ENCODE peak calls at places on chromosomes 11 and 22, in four cellular contexts. One of them, this sample, is unnamed. For H3K27me3, the result is how much of the 10 kb centered on the place peaks cover.

GRCh38 chr11:90468923-90469322 is 246.1 kb upstream of the CHORDC1 start:
- DNase-seq in tibial nerve: no peak
- DNase-seq in stomach: no peak
- DNase-seq in breast epithelium: no peak
- DNase-seq in this sample: no peak

GRCh38 chr11:1160231-1161101 is 2.7 kb downstream of the MUC5AC start:
- DNase-seq in stomach: peak
- DNase-seq in breast epithelium: no peak
- DNase-seq in tibial nerve: no peak
- DNase-seq in this sample: no peak

GRCh38 chr22:17307566-17307965 is 61.7 kb upstream of the CECR2 start:
- DNase-seq in tibial nerve: no peak
- DNase-seq in breast epithelium: no peak
- DNase-seq in stomach: peak
- DNase-seq in this sample: no peak

GRCh38 chr11:37503411-37504065 is 905.5 kb upstream of the RAG2 start:
- DNase-seq in stomach: no peak
- DNase-seq in tibial nerve: no peak
- DNase-seq in breast epithelium: no peak
- DNase-seq in this sample: no peak

GRCh38 chr11:9138612-9139579 is 47.5 kb upstream of the SCUBE2 start:
- DNase-seq in tibial nerve: peak
- DNase-seq in breast epithelium: peak
- DNase-seq in stomach: peak
- DNase-seq in this sample: no peak

GRCh38 chr22:22070371-22070824 is 87.8 kb upstream of the TOP3B start:
- DNase-seq in breast epithelium: no peak
- DNase-seq in tibial nerve: no peak
- DNase-seq in stomach: no peak
- DNase-seq in this sample: no peak

GRCh38 chr11:93267383-93267782 is 63.2 kb upstream of the DEUP1 start:
- DNase-seq in stomach: no peak
- DNase-seq in tibial nerve: no peak
- DNase-seq in breast epithelium: no peak
- DNase-seq in this sample: no peak

GRCh38 chr11:65095427-65095826 is 587 bp upstream of the VPS51 start:
- DNase-seq in tibial nerve: no peak
- DNase-seq in breast epithelium: no peak
- DNase-seq in stomach: no peak
- DNase-seq in this sample: no peak

GRCh38 chr22:24146791-24147353 is 34.4 kb upstream of the SUSD2 start:
- DNase-seq in stomach: no peak
- DNase-seq in tibial nerve: peak
- DNase-seq in breast epithelium: no peak
- DNase-seq in this sample: no peak

GRCh38 chr11:123292647-123293046 is 97.6 kb upstream of the CLMP start:
- DNase-seq in breast epithelium: no peak
- DNase-seq in stomach: no peak
- DNase-seq in tibial nerve: no peak
- DNase-seq in this sample: no peak

GRCh38 chr11:502288-503178 is 4.5 kb downstream of the RNH1 start:
- DNase-seq in breast epithelium: no peak
- DNase-seq in tibial nerve: no peak
- DNase-seq in stomach: no peak
- DNase-seq in this sample: peak

GRCh38 chr11:1618231-1618630 is 3.7 kb downstream of the KRTAP5-4 start:
- DNase-seq in tibial nerve: no peak
- DNase-seq in stomach: no peak
- DNase-seq in breast epithelium: no peak
- DNase-seq in this sample: no peak

GRCh38 chr22:41683616-41684015 is 5.1 kb downstream of the SNU13 start:
- DNase-seq in tibial nerve: no peak
- DNase-seq in stomach: no peak
- DNase-seq in breast epithelium: no peak
- DNase-seq in this sample: no peak

GRCh38 chr11:76291576-76292526 is 85.5 kb upstream of the WNT11 start:
- DNase-seq in tibial nerve: no peak
- DNase-seq in breast epithelium: no peak
- DNase-seq in stomach: no peak
- DNase-seq in this sample: no peak

GRCh38 chr11:45982656-45983470 is 60.4 kb downstream of the LARGE2 start:
- DNase-seq in stomach: no peak
- DNase-seq in tibial nerve: no peak
- DNase-seq in breast epithelium: no peak
- DNase-seq in this sample: no peak

GRCh38 chr22:46612904-46613605 is 7.1 kb upstream of the GRAMD4 start:
- DNase-seq in breast epithelium: no peak
- DNase-seq in stomach: no peak
- DNase-seq in tibial nerve: no peak
- DNase-seq in this sample: peak

GRCh38 chr11:64456509-64457320 is 97.8 kb downstream of the RPS6KA4 start:
- DNase-seq in tibial nerve: no peak
- DNase-seq in breast epithelium: no peak
- DNase-seq in stomach: no peak
- DNase-seq in this sample: no peak

GRCh38 chr11:34960277-34960676 is 43.9 kb downstream of the PDHX start:
- DNase-seq in breast epithelium: peak
- DNase-seq in tibial nerve: peak
- DNase-seq in stomach: no peak
- DNase-seq in this sample: no peak

GRCh38 chr11:16337421-16338213 is 18.7 kb downstream of the SOX6 start:
- DNase-seq in stomach: no peak
- DNase-seq in breast epithelium: no peak
- DNase-seq in tibial nerve: no peak
- DNase-seq in this sample: no peak

GRCh38 chr11:74506823-74507222 is 13.3 kb upstream of the LIPT2 start:
- DNase-seq in tibial nerve: no peak
- DNase-seq in breast epithelium: no peak
- DNase-seq in stomach: no peak
- DNase-seq in this sample: no peak

GRCh38 chr11:8071616-8072581 is 9.1 kb upstream of the TUB start:
- DNase-seq in breast epithelium: no peak
- DNase-seq in stomach: no peak
- DNase-seq in tibial nerve: no peak
- DNase-seq in this sample: no peak

GRCh38 chr11:86802601-86803051 is 2.3 kb downstream of the PRSS23 start:
- DNase-seq in stomach: no peak
- DNase-seq in breast epithelium: no peak
- DNase-seq in tibial nerve: no peak
- DNase-seq in this sample: peak

GRCh38 chr11:63764712-63765631 is 3.6 kb downstream of the ZFTA start:
- DNase-seq in tibial nerve: no peak
- DNase-seq in breast epithelium: no peak
- DNase-seq in stomach: no peak
- DNase-seq in this sample: peak

GRCh38 chr11:13287026-13287425 is 9.4 kb downstream of the BMAL1 start:
- DNase-seq in tibial nerve: no peak
- DNase-seq in breast epithelium: no peak
- DNase-seq in stomach: no peak
- DNase-seq in this sample: no peak

GRCh38 chr11:94107363-94107762 is 21.3 kb upstream of the PANX1 start:
- DNase-seq in stomach: no peak
- DNase-seq in breast epithelium: no peak
- DNase-seq in tibial nerve: no peak
- DNase-seq in this sample: no peak

GRCh38 chr22:27654536-27655445 is 146.8 kb downstream of the MN1 start:
- DNase-seq in breast epithelium: no peak
- DNase-seq in stomach: peak
- DNase-seq in tibial nerve: no peak
- DNase-seq in this sample: peak

GRCh38 chr11:128784059-128784804 is 82.9 kb downstream of the KCNJ1 start:
- DNase-seq in breast epithelium: no peak
- DNase-seq in tibial nerve: no peak
- DNase-seq in stomach: no peak
- DNase-seq in this sample: no peak

GRCh38 chr22:27667121-27667843 is 134.3 kb downstream of the MN1 start:
- DNase-seq in tibial nerve: no peak
- DNase-seq in stomach: no peak
- DNase-seq in breast epithelium: no peak
- DNase-seq in this sample: no peak

DNA sequence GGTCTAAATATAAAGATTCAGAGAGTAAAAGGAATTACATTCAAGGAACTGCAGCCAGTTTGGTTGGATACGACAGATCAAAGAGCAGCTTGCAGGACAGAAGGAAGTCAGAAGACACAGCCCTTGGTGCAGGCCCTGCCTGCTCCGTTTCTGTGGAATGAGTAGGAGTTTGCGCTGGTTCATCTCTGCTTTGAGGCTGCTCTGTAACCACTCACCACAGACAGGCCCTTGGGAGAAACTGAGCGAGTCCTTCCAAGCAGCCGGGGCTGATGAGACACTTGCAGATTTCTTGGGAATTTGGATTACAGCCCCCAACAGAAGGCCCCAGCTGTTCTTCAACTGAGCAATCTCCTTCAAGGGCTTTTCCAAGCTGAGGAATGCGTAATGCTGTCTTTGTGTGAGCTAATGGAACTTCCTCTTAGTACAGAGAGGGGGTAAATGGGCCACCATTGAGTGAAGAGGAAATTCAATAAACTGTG is 16.4 kb downstream of the IL10RA start:
- DNase-seq in stomach: no peak
- DNase-seq in tibial nerve: no peak
- DNase-seq in breast epithelium: no peak
- DNase-seq in this sample: no peak
- H3K27me3 ChIP-seq in stomach: under half
- H3K27me3 ChIP-seq in tibial nerve: under half
- H3K27me3 ChIP-seq in breast epithelium: under half
- H3K27me3 ChIP-seq in this sample: under half

DNA sequence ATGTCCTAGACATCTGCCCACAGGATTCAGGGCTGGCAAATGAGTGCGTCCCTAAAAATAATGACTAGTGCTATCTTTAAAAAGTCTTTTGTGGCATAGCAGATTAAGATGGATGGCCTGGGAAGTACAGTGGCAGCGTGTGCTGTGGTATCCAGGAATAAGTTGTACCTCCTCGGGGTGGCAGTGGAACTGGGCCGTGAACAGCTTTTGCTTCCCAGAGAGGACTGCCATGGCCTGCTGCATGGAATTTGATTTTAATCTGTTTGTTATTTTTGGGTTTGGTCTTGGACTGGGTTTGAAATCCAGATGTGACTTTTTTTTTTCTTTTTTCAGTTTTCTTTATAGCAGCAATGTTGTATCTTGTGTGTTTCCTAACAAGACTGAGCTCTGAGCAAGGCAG is 71.3 kb upstream of the PARVG start:
- DNase-seq in tibial nerve: no peak
- DNase-seq in breast epithelium: no peak
- DNase-seq in stomach: no peak
- DNase-seq in this sample: no peak
- TF ChIP-seq POLR2A in tibial nerve: no peak
- TF ChIP-seq POLR2A in breast epithelium: no peak
- TF ChIP-seq POLR2A in stomach: no peak
- TF ChIP-seq POLR2A in this sample: no peak

DNA sequence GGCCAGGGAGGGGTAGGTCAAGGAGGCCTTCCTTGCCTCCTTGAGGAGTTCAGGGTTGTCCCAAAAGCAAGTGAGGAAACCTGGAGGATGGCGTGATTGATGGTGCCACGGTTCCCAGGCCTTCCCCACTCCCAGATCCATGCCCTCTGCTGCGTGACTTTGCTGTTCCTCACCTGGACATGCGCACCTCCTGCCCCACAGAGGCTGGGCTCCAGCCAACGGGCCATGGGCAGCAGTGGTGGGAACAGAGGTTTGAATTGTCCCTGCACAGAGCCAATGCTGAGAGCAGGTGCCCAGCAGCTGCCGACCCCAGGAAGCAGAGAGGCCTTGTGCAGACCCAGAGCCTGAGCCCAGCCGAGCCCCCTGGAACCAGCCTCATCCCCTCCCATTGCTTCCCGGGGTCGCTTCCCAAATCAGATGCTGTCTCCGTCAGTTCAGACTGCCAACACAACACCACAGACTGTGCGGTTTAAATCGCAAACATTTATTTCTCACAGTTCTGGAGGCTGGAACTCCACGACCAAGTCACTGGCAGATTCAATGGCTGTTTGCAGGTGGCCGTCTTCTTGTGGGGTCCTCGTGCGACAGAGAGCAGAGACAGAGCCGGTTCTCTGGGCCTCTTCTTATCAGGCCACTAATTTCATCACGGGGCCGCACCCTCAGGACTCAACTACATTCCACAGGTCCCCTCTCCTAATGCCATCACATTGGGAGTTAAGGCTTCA is 6.2 kb upstream of the LINC01488 start:
- DNase-seq in breast epithelium: no peak
- DNase-seq in stomach: no peak
- DNase-seq in tibial nerve: no peak
- DNase-seq in this sample: no peak
- H3K27me3 ChIP-seq in breast epithelium: under half
- H3K27me3 ChIP-seq in stomach: under half
- H3K27me3 ChIP-seq in tibial nerve: under half
- H3K27me3 ChIP-seq in this sample: under half

GRCh38 chr22:37801946-37802309 is 5.8 kb upstream of the GCAT start:
- DNase-seq in tibial nerve: no peak
- DNase-seq in stomach: no peak
- DNase-seq in breast epithelium: no peak
- DNase-seq in this sample: no peak

GRCh38 chr22:37803195-37803635 is 4.5 kb upstream of the GCAT start:
- DNase-seq in stomach: no peak
- DNase-seq in breast epithelium: no peak
- DNase-seq in tibial nerve: no peak
- DNase-seq in this sample: no peak

GRCh38 chr22:37804502-37804885 is 3.2 kb upstream of the GCAT start:
- DNase-seq in tibial nerve: no peak
- DNase-seq in stomach: no peak
- DNase-seq in breast epithelium: no peak
- DNase-seq in this sample: no peak

GRCh38 chr22:37803636-37804371 is 3.9 kb upstream of the GCAT start:
- DNase-seq in breast epithelium: no peak
- DNase-seq in tibial nerve: no peak
- DNase-seq in stomach: no peak
- DNase-seq in this sample: no peak

DNA sequence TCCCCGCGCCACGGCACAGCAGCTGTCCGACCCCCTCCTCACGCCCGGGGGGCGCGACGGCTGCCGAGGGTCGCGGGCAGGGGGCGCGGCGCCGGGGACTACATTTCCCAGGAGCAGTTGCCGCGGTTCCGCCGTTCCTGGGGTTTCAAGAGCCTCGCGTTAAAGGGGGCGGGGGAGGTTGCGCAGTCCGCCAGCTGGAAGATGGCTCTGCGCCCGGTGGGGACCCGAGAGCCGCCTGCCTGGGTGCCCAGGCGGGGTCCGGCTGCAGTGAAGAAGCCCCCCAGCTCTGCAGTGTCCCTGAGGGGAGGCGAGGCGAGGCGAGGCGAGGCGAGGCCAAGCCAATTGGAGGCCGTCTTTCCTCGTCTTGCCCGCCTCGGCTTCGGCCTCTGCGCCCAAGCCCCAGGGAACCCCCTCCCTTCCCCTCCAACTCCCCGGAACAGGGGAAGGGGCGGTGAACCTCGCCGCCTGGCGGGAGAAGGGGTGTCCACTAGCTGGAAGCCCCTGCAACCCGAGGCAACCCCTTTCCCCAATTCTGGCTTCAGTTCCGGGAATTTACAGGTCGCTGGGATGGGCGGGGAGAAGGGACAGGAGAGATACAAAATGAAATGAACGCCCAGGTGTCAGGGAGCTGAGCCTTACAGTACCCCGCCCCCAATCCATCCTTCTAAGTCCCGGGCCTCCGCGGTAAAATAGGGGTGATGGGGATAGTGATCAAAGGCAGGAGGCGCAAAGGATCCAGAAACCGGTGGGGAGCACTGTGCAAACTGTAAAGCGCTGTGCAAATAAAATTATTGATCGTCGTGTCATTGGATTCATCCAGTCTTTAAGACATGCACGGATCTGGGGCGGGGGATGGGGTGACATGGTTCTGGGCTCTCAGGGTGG is 5.2 kb upstream of the GCAT start:
- DNase-seq in stomach: peak
- DNase-seq in tibial nerve: peak
- DNase-seq in breast epithelium: peak
- DNase-seq in this sample: peak
- TF ChIP-seq POLR2A in stomach: no peak
- TF ChIP-seq POLR2A in tibial nerve: peak
- TF ChIP-seq POLR2A in breast epithelium: no peak
- TF ChIP-seq POLR2A in this sample: no peak